ENCODE peak calls at places on chromosomes 12 and 14, in six cellular contexts. One of them, this sample, is unnamed.
A peak's percentile ranks its signal among the peaks of the same experiment; 100 is the strongest.

GRCh38 chr12:132160016-132160415 is 15.8 kb downstream of the NOC4L start:
- DNase-seq in naive thymus-derived CD4-positive, alpha-beta T cell: no peak
- DNase-seq in CD4-positive, CD25-positive, alpha-beta regulatory T cell: no peak
- DNase-seq in thoracic aorta: no peak
- DNase-seq in endodermal cell: no peak
- DNase-seq in IMR-90: no peak
- DNase-seq in this sample: no peak

GRCh38 chr12:95690861-95691635 is 99.5 kb downstream of the NTN4 start:
- DNase-seq in naive thymus-derived CD4-positive, alpha-beta T cell: no peak
- DNase-seq in CD4-positive, CD25-positive, alpha-beta regulatory T cell: no peak
- DNase-seq in thoracic aorta: no peak
- DNase-seq in endodermal cell: no peak
- DNase-seq in IMR-90: no peak
- DNase-seq in this sample: no peak

GRCh38 chr12:38736821-38737220 is 168.6 kb downstream of the CPNE8 start:
- DNase-seq in naive thymus-derived CD4-positive, alpha-beta T cell: no peak
- DNase-seq in CD4-positive, CD25-positive, alpha-beta regulatory T cell: no peak
- DNase-seq in thoracic aorta: no peak
- DNase-seq in endodermal cell: no peak
- DNase-seq in IMR-90: no peak
- DNase-seq in this sample: no peak

GRCh38 chr14:83162351-83162929 is 1628.8 kb upstream of the SEL1L start:
- DNase-seq in naive thymus-derived CD4-positive, alpha-beta T cell: no peak
- DNase-seq in CD4-positive, CD25-positive, alpha-beta regulatory T cell: no peak
- DNase-seq in thoracic aorta: no peak
- DNase-seq in endodermal cell: no peak
- DNase-seq in IMR-90: no peak
- DNase-seq in this sample: no peak

GRCh38 chr12:47035459-47035858 is 44.0 kb upstream of the PCED1B start:
- DNase-seq in naive thymus-derived CD4-positive, alpha-beta T cell: no peak
- DNase-seq in CD4-positive, CD25-positive, alpha-beta regulatory T cell: no peak
- DNase-seq in thoracic aorta: no peak
- DNase-seq in endodermal cell: no peak
- DNase-seq in IMR-90: no peak
- DNase-seq in this sample: no peak

GRCh38 chr12:503111-503761 is 43.5 kb downstream of the B4GALNT3 start:
- DNase-seq in naive thymus-derived CD4-positive, alpha-beta T cell: no peak
- DNase-seq in CD4-positive, CD25-positive, alpha-beta regulatory T cell: no peak
- DNase-seq in thoracic aorta: no peak
- DNase-seq in endodermal cell: peak; percentile 75
- DNase-seq in IMR-90: no peak
- DNase-seq in this sample: no peak

GRCh38 chr12:125773033-125773432 is 707.8 kb downstream of the AACS start:
- DNase-seq in naive thymus-derived CD4-positive, alpha-beta T cell: no peak
- DNase-seq in CD4-positive, CD25-positive, alpha-beta regulatory T cell: peak; percentile 13
- DNase-seq in thoracic aorta: no peak
- DNase-seq in endodermal cell: peak; percentile 91
- DNase-seq in IMR-90: no peak
- DNase-seq in this sample: no peak

GRCh38 chr14:61636291-61636690 is 59.0 kb upstream of the HIF1A start:
- DNase-seq in naive thymus-derived CD4-positive, alpha-beta T cell: no peak
- DNase-seq in CD4-positive, CD25-positive, alpha-beta regulatory T cell: no peak
- DNase-seq in thoracic aorta: no peak
- DNase-seq in endodermal cell: no peak
- DNase-seq in IMR-90: no peak
- DNase-seq in this sample: no peak

GRCh38 chr12:60494249-60494648 is 898.4 kb downstream of the SLC16A7 start:
- DNase-seq in naive thymus-derived CD4-positive, alpha-beta T cell: no peak
- DNase-seq in CD4-positive, CD25-positive, alpha-beta regulatory T cell: peak; percentile 0
- DNase-seq in thoracic aorta: no peak
- DNase-seq in endodermal cell: no peak
- DNase-seq in IMR-90: peak; percentile 63
- DNase-seq in this sample: no peak

GRCh38 chr12:50103767-50104321 is at the start of gene GPD1:
- DNase-seq in naive thymus-derived CD4-positive, alpha-beta T cell: no peak
- DNase-seq in CD4-positive, CD25-positive, alpha-beta regulatory T cell: no peak
- DNase-seq in thoracic aorta: no peak
- DNase-seq in endodermal cell: peak; percentile 89
- DNase-seq in IMR-90: peak; percentile 28
- DNase-seq in this sample: no peak

GRCh38 chr14:50620341-50620740 is 47.8 kb downstream of the SAV1 start:
- DNase-seq in naive thymus-derived CD4-positive, alpha-beta T cell: no peak
- DNase-seq in CD4-positive, CD25-positive, alpha-beta regulatory T cell: no peak
- DNase-seq in thoracic aorta: no peak
- DNase-seq in endodermal cell: no peak
- DNase-seq in IMR-90: peak; percentile 37
- DNase-seq in this sample: no peak

GRCh38 chr12:6767592-6768384 is 1.6 kb downstream of the PTMS start:
- DNase-seq in naive thymus-derived CD4-positive, alpha-beta T cell: no peak
- DNase-seq in CD4-positive, CD25-positive, alpha-beta regulatory T cell: no peak
- DNase-seq in thoracic aorta: no peak
- DNase-seq in endodermal cell: peak; percentile 77
- DNase-seq in IMR-90: peak; percentile 33
- DNase-seq in this sample: no peak

GRCh38 chr12:121799842-121800693 is 3.7 kb upstream of the SETD1B start:
- DNase-seq in naive thymus-derived CD4-positive, alpha-beta T cell: peak; percentile 57
- DNase-seq in CD4-positive, CD25-positive, alpha-beta regulatory T cell: peak; percentile 85
- DNase-seq in thoracic aorta: peak; percentile 57
- DNase-seq in endodermal cell: peak; percentile 95
- DNase-seq in IMR-90: peak; percentile 84
- DNase-seq in this sample: peak; percentile 68

GRCh38 chr14:69073925-69074324 is 79.0 kb downstream of the DCAF5 start:
- DNase-seq in naive thymus-derived CD4-positive, alpha-beta T cell: no peak
- DNase-seq in CD4-positive, CD25-positive, alpha-beta regulatory T cell: no peak
- DNase-seq in thoracic aorta: no peak
- DNase-seq in endodermal cell: no peak
- DNase-seq in IMR-90: no peak
- DNase-seq in this sample: no peak

GRCh38 chr12:30795660-30796507 is 41.1 kb upstream of the CAPRIN2 start:
- DNase-seq in naive thymus-derived CD4-positive, alpha-beta T cell: no peak
- DNase-seq in CD4-positive, CD25-positive, alpha-beta regulatory T cell: peak; percentile 60
- DNase-seq in thoracic aorta: peak; percentile 66
- DNase-seq in endodermal cell: peak; percentile 96
- DNase-seq in IMR-90: peak; percentile 80
- DNase-seq in this sample: peak; percentile 32

GRCh38 chr14:79117561-79117960 is 947.4 kb downstream of the NRXN3 start:
- DNase-seq in naive thymus-derived CD4-positive, alpha-beta T cell: no peak
- DNase-seq in CD4-positive, CD25-positive, alpha-beta regulatory T cell: no peak
- DNase-seq in thoracic aorta: no peak
- DNase-seq in endodermal cell: no peak
- DNase-seq in IMR-90: no peak
- DNase-seq in this sample: no peak

GRCh38 chr12:67648306-67649164 is at the start of gene DYRK2:
- DNase-seq in naive thymus-derived CD4-positive, alpha-beta T cell: peak; percentile 77
- DNase-seq in CD4-positive, CD25-positive, alpha-beta regulatory T cell: peak; percentile 83
- DNase-seq in thoracic aorta: peak; percentile 25
- DNase-seq in endodermal cell: peak; percentile 92
- DNase-seq in IMR-90: peak; percentile 74
- DNase-seq in this sample: peak; percentile 79

GRCh38 chr12:4270016-4270669 is 3.4 kb upstream of the CCND2 start:
- DNase-seq in naive thymus-derived CD4-positive, alpha-beta T cell: no peak
- DNase-seq in CD4-positive, CD25-positive, alpha-beta regulatory T cell: peak; percentile 62
- DNase-seq in thoracic aorta: no peak
- DNase-seq in endodermal cell: peak; percentile 87
- DNase-seq in IMR-90: no peak
- DNase-seq in this sample: no peak

GRCh38 chr12:82876075-82876474 is 189.4 kb downstream of the TMTC2 start:
- DNase-seq in naive thymus-derived CD4-positive, alpha-beta T cell: no peak
- DNase-seq in CD4-positive, CD25-positive, alpha-beta regulatory T cell: no peak
- DNase-seq in thoracic aorta: no peak
- DNase-seq in endodermal cell: no peak
- DNase-seq in IMR-90: no peak
- DNase-seq in this sample: no peak

GRCh38 chr12:106914796-106915634 is 40.7 kb upstream of the TMEM263 start:
- DNase-seq in naive thymus-derived CD4-positive, alpha-beta T cell: no peak
- DNase-seq in CD4-positive, CD25-positive, alpha-beta regulatory T cell: peak; percentile 76
- DNase-seq in thoracic aorta: no peak
- DNase-seq in endodermal cell: no peak
- DNase-seq in IMR-90: no peak
- DNase-seq in this sample: no peak

GRCh38 chr14:92472860-92473259 is 40.7 kb upstream of the RIN3 start:
- DNase-seq in naive thymus-derived CD4-positive, alpha-beta T cell: no peak
- DNase-seq in CD4-positive, CD25-positive, alpha-beta regulatory T cell: no peak
- DNase-seq in thoracic aorta: no peak
- DNase-seq in endodermal cell: no peak
- DNase-seq in IMR-90: no peak
- DNase-seq in this sample: no peak

DNA sequence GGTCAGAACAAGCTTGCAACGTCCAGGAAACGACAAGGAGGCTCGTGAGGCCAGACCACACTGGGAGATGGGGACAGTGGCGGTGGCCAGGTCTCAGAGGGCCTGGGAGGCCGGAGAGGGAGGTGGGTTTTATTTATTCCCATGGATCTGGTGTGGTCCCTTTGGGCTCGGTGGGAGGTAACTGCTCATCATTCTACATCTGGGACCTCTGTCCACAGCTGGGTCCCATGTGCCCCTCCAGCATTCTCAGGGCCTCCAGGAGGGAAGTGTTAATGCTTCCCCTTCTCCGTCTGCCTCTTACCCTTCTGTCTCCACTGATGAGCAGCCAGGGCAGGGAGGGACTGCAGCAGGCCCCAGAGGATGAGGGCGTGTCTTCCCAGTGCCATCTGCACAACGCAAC is 35.7 kb upstream of the NCOR2 start:
- DNase-seq in naive thymus-derived CD4-positive, alpha-beta T cell: no peak
- DNase-seq in CD4-positive, CD25-positive, alpha-beta regulatory T cell: no peak
- DNase-seq in thoracic aorta: no peak
- DNase-seq in endodermal cell: no peak
- DNase-seq in IMR-90: no peak
- DNase-seq in this sample: no peak
- H3K4me1 ChIP-seq in naive thymus-derived CD4-positive, alpha-beta T cell: peaks cover 7% of the 10 kb centered on the region
- H3K4me1 ChIP-seq in CD4-positive, CD25-positive, alpha-beta regulatory T cell: peaks cover 7% of the 10 kb centered on the region
- H3K4me1 ChIP-seq in thoracic aorta: no peaks in the 10 kb centered on the region
- H3K4me1 ChIP-seq in endodermal cell: peaks cover 11% of the 10 kb centered on the region
- H3K4me1 ChIP-seq in IMR-90: no peaks in the 10 kb centered on the region
- H3K4me1 ChIP-seq in this sample: peaks cover 6% of the 10 kb centered on the region

GRCh38 chr14:64232944-64233343 is 61.2 kb downstream of the ESR2 start:
- DNase-seq in naive thymus-derived CD4-positive, alpha-beta T cell: no peak
- DNase-seq in CD4-positive, CD25-positive, alpha-beta regulatory T cell: no peak
- DNase-seq in thoracic aorta: no peak
- DNase-seq in endodermal cell: no peak
- DNase-seq in IMR-90: no peak
- DNase-seq in this sample: no peak

GRCh38 chr14:64233791-64234190 is 60.4 kb downstream of the ESR2 start:
- DNase-seq in naive thymus-derived CD4-positive, alpha-beta T cell: no peak
- DNase-seq in CD4-positive, CD25-positive, alpha-beta regulatory T cell: no peak
- DNase-seq in thoracic aorta: no peak
- DNase-seq in endodermal cell: no peak
- DNase-seq in IMR-90: peak; percentile 10
- DNase-seq in this sample: no peak

GRCh38 chr14:64234877-64235651 is 59.1 kb downstream of the ESR2 start:
- DNase-seq in naive thymus-derived CD4-positive, alpha-beta T cell: no peak
- DNase-seq in CD4-positive, CD25-positive, alpha-beta regulatory T cell: no peak
- DNase-seq in thoracic aorta: no peak
- DNase-seq in endodermal cell: peak; percentile 49
- DNase-seq in IMR-90: peak; percentile 14
- DNase-seq in this sample: no peak

GRCh38 chr14:64235652-64236640 is 58.2 kb downstream of the ESR2 start:
- DNase-seq in naive thymus-derived CD4-positive, alpha-beta T cell: no peak
- DNase-seq in CD4-positive, CD25-positive, alpha-beta regulatory T cell: no peak
- DNase-seq in thoracic aorta: no peak
- DNase-seq in endodermal cell: no peak
- DNase-seq in IMR-90: no peak
- DNase-seq in this sample: no peak

GRCh38 chr14:64238049-64238448 is 56.1 kb downstream of the ESR2 start:
- DNase-seq in naive thymus-derived CD4-positive, alpha-beta T cell: no peak
- DNase-seq in CD4-positive, CD25-positive, alpha-beta regulatory T cell: no peak
- DNase-seq in thoracic aorta: no peak
- DNase-seq in endodermal cell: peak; percentile 72
- DNase-seq in IMR-90: no peak
- DNase-seq in this sample: no peak
- H3K27ac ChIP-seq in naive thymus-derived CD4-positive, alpha-beta T cell: no peak overlapping the region
- H3K27ac ChIP-seq in CD4-positive, CD25-positive, alpha-beta regulatory T cell: no peak overlapping the region
- H3K27ac ChIP-seq in thoracic aorta: no peak overlapping the region
- H3K27ac ChIP-seq in endodermal cell: no peak overlapping the region
- H3K27ac ChIP-seq in IMR-90: no peak overlapping the region
- H3K27ac ChIP-seq in this sample: no peak overlapping the region

DNA sequence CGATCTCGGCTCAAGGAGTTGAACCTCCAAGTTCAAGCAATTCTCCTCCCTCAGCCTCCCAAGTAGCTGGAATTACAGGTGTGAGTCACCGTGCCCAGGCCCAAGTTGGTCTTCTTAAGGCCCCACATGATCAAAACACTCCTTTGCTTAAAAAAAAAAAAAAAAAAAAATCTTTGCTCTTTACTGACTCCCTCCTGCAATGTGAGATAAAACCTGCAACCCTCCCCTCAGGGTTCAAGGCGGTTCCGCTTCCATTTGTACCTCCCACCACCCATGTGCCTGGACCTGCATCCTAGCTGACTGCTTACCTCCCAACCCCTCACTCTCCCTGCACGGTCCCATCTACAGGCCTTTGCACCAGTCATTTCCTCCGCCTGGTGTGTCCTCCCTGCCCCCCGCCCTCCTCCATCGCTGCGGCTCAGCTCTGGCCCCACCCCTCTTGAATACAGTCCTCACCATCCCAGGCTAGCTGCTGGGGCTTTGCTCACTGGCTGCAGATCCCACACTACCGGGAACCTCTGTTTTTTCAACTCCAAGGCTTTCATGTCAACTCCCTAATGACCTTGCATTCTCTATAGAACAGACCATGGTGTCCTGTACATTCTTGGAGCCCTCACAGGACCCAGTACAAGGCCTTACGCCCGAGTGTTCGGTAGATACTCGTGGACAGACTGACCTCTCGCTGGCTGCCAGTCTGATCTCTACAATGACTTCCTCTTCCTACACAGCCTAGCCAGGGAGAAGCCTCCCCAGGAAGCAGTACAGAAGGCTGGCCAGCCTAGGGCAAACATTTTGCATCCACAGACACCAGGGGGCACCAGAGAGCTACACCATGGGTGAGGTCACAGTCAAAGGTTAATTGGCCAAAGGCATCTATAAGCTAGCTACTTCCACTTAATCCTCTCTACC is 14.2 kb upstream of the PNMA1 start:
- DNase-seq in naive thymus-derived CD4-positive, alpha-beta T cell: peak; percentile 81
- DNase-seq in CD4-positive, CD25-positive, alpha-beta regulatory T cell: peak; percentile 84
- DNase-seq in thoracic aorta: no peak
- DNase-seq in endodermal cell: peak; percentile 97
- DNase-seq in IMR-90: peak; percentile 63
- DNase-seq in this sample: peak; percentile 87
- H3K4me1 ChIP-seq in naive thymus-derived CD4-positive, alpha-beta T cell: peaks cover 12% of the 10 kb centered on the region
- H3K4me1 ChIP-seq in CD4-positive, CD25-positive, alpha-beta regulatory T cell: peaks cover 21% of the 10 kb centered on the region
- H3K4me1 ChIP-seq in thoracic aorta: peaks cover 22% of the 10 kb centered on the region
- H3K4me1 ChIP-seq in endodermal cell: peaks cover 19% of the 10 kb centered on the region
- H3K4me1 ChIP-seq in IMR-90: peaks cover 32% of the 10 kb centered on the region
- H3K4me1 ChIP-seq in this sample: peaks cover 9% of the 10 kb centered on the region

GRCh38 chr12:65474831-65475230 is 196.3 kb downstream of the MSRB3 start:
- DNase-seq in naive thymus-derived CD4-positive, alpha-beta T cell: no peak
- DNase-seq in CD4-positive, CD25-positive, alpha-beta regulatory T cell: no peak
- DNase-seq in thoracic aorta: no peak
- DNase-seq in endodermal cell: no peak
- DNase-seq in IMR-90: no peak
- DNase-seq in this sample: no peak

GRCh38 chr12:65466906-65467305 is 188.4 kb downstream of the MSRB3 start:
- DNase-seq in naive thymus-derived CD4-positive, alpha-beta T cell: no peak
- DNase-seq in CD4-positive, CD25-positive, alpha-beta regulatory T cell: no peak
- DNase-seq in thoracic aorta: no peak
- DNase-seq in endodermal cell: no peak
- DNase-seq in IMR-90: no peak
- DNase-seq in this sample: no peak

GRCh38 chr12:65470261-65470660 is 191.8 kb downstream of the MSRB3 start:
- DNase-seq in naive thymus-derived CD4-positive, alpha-beta T cell: no peak
- DNase-seq in CD4-positive, CD25-positive, alpha-beta regulatory T cell: no peak
- DNase-seq in thoracic aorta: no peak
- DNase-seq in endodermal cell: no peak
- DNase-seq in IMR-90: no peak
- DNase-seq in this sample: no peak

GRCh38 chr12:65472079-65472478 is 193.6 kb downstream of the MSRB3 start:
- DNase-seq in naive thymus-derived CD4-positive, alpha-beta T cell: no peak
- DNase-seq in CD4-positive, CD25-positive, alpha-beta regulatory T cell: no peak
- DNase-seq in thoracic aorta: no peak
- DNase-seq in endodermal cell: no peak
- DNase-seq in IMR-90: no peak
- DNase-seq in this sample: no peak
- H3K27ac ChIP-seq in naive thymus-derived CD4-positive, alpha-beta T cell: no peak overlapping the region
- H3K27ac ChIP-seq in CD4-positive, CD25-positive, alpha-beta regulatory T cell: no peak overlapping the region
- H3K27ac ChIP-seq in thoracic aorta: no peak overlapping the region
- H3K27ac ChIP-seq in endodermal cell: no peak overlapping the region
- H3K27ac ChIP-seq in IMR-90: no peak overlapping the region
- H3K27ac ChIP-seq in this sample: no peak overlapping the region

This sample was measured in CD8-positive, alpha-beta memory T cell.